ENCODE peak calls at places on chromosomes 1 and 21, in ten cellular contexts. S, A, V, J, W, M, G, Z, Y and P are unnamed samples.

GRCh38 chr1:203628185-203628996 is 1.8 kb downstream of the ATP2B4 start:
- DNase-seq in S (peak; percentile 30), A (no peak), V (no peak), J (peak; percentile 73), W (peak; percentile 45), M (no peak), G (no peak), Z (peak; percentile 43), Y (no peak), P (peak; percentile 75)

GRCh38 chr1:32377541-32378220 is 15.3 kb downstream of the TSSK3 start:
- DNase-seq in S (no peak), A (no peak), V (no peak), J (no peak), W (no peak), M (no peak), G (no peak), Z (no peak), Y (no peak), P (no peak)

GRCh38 chr1:41662061-41662655 is 177.7 kb upstream of the EDN2 start:
- DNase-seq in S (peak; percentile 65), A (peak; percentile 51), V (no peak), J (peak; percentile 72), W (no peak), M (peak; percentile 31), G (no peak), Z (peak; percentile 55), Y (peak; percentile 63), P (no peak)

GRCh38 chr21:45335761-45336534 is 48.3 kb upstream of the POFUT2 start:
- DNase-seq in S (peak; percentile 12), A (no peak), V (no peak), J (no peak), W (no peak), M (no peak), G (no peak), Z (no peak), Y (no peak), P (no peak)

GRCh38 chr1:24506706-24507422 is 4.2 kb downstream of the RCAN3 start:
- DNase-seq in S (no peak), A (no peak), V (no peak), J (no peak), W (no peak), M (no peak), G (no peak), Z (no peak), Y (no peak), P (no peak)

GRCh38 chr1:37484325-37485051 is 10.1 kb downstream of the ZC3H12A start:
- DNase-seq in S (no peak), A (no peak), V (no peak), J (no peak), W (no peak), M (peak; percentile 45), G (no peak), Z (no peak), Y (no peak), P (no peak)

GRCh38 chr1:29122987-29123870 is 474 bp downstream of the TMEM200B start:
- DNase-seq in S (peak; percentile 19), A (no peak), V (no peak), J (peak; percentile 23), W (no peak), M (no peak), G (no peak), Z (no peak), Y (no peak), P (no peak)

GRCh38 chr21:43922949-43923348 is 57.9 kb downstream of the AGPAT3 start:
- DNase-seq in S (no peak), A (no peak), V (no peak), J (no peak), W (no peak), M (no peak), G (no peak), Z (no peak), Y (no peak), P (no peak)

DNA sequence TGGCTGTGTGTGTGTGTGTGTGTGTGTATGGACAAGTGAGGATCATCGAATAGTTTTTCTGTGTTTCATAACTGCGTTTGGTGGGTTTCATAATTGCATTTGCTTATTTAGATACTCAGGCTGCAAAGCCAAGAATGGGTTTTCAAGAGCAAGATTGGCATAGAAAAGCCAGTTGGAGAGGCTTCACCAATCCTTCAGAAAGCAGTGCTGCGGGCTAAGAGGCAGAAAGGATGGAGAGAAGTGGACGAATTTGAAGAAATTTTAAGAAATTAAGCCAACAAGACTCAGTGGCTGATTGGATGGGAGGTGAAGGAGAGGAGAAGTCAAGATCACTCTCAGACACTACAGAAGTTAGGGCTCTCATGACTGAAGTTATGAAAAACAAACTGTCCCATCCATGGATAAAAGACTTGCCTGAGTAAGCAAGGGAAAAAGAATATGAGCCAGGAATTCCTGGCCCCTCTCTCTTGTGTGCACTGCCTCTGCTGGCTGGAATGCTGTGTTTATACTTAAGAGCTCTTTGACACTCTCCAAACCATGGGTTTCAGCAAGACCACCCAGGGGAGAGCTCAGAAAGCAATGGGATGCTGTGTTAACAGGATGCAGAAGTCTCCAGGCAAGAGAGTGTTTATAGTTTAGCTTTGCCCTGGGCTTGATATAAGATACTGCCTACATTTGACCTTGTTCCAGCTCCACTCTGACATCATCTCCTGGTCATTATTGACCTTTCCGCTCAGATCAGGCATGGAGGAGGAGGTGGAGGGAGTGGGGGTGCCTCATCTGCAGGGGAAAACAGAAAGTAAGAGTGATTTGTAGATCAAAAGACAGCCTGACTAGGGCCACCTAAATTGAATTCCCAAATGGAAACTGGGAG is 232.0 kb upstream of the PLXNA2 start:
- DNase-seq in S (no peak), A (no peak), V (no peak), J (peak; percentile 73), W (no peak), M (peak; percentile 5), G (no peak), Z (no peak), Y (no peak), P (peak; percentile 97)
- H3K27ac ChIP-seq in S (peak overlapping the region; percentile 45), A (no peak overlapping the region), V (no peak overlapping the region), J (no peak overlapping the region), W (no peak overlapping the region), M (no peak overlapping the region), G (peak overlapping the region; percentile 41), Z (no peak overlapping the region), Y (no peak overlapping the region), P (peak overlapping the region; percentile 51)

GRCh38 chr1:27485363-27485762 is 4.6 kb downstream of the WASF2 start:
- DNase-seq in S (no peak), A (no peak), V (no peak), J (no peak), W (no peak), M (no peak), G (no peak), Z (no peak), Y (no peak), P (no peak)

GRCh38 chr1:27483659-27484058 is 6.3 kb downstream of the WASF2 start:
- DNase-seq in S (no peak), A (no peak), V (no peak), J (no peak), W (no peak), M (no peak), G (no peak), Z (no peak), Y (no peak), P (no peak)

GRCh38 chr1:27476222-27476621 is 13.7 kb downstream of the WASF2 start:
- DNase-seq in S (no peak), A (no peak), V (no peak), J (no peak), W (no peak), M (no peak), G (no peak), Z (no peak), Y (no peak), P (no peak)

GRCh38 chr1:27478098-27478497 is 11.9 kb downstream of the WASF2 start:
- DNase-seq in S (no peak), A (no peak), V (no peak), J (no peak), W (no peak), M (no peak), G (no peak), Z (no peak), Y (no peak), P (no peak)

DNA sequence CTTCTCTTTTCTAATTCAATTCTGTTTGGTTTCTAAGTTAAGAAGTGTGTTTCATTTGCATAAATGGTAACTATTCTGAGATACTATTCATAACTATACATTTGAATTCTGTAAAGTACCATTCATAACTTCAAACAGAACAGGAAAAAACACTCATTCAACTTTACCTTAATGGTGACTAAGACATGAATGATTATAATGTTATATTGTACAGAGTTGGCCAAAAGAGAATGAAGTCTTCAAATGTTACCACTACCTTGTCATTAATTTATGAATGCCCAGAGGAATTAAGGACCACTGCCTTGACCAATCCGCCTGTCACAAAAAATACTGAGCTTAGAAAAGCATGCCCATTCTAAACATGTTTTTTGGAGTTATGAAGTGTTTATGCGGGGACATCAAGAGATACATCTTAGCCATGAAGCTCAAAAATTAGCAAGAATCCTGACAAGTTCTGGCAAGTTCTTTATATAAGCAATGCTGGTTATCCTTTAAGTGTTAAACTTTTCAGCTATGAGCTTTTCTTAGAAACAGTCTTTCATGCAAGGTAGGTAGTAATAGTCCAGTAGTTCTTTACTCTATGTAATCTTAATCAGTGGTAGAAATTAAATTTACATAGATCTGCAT is 7.9 kb downstream of the WASF2 start:
- DNase-seq in S (no peak), A (no peak), V (no peak), J (no peak), W (no peak), M (no peak), G (no peak), Z (no peak), Y (no peak), P (no peak)
- H3K27ac ChIP-seq in S (no peak overlapping the region), A (no peak overlapping the region), V (peak overlapping the region; percentile 51), J (no peak overlapping the region), W (no peak overlapping the region), M (no peak overlapping the region), G (no peak overlapping the region), Z (no peak overlapping the region), Y (no peak overlapping the region), P (no peak overlapping the region)

GRCh38 chr21:42540396-42540795 is 26.7 kb downstream of the SLC37A1 start:
- DNase-seq in S (no peak), A (no peak), V (no peak), J (no peak), W (no peak), M (no peak), G (no peak), Z (no peak), Y (no peak), P (no peak)

GRCh38 chr21:42539342-42539741 is 25.7 kb downstream of the SLC37A1 start:
- DNase-seq in S (no peak), A (no peak), V (no peak), J (no peak), W (no peak), M (no peak), G (no peak), Z (no peak), Y (no peak), P (no peak)

GRCh38 chr21:42538479-42539275 is 25.0 kb downstream of the SLC37A1 start:
- DNase-seq in S (no peak), A (no peak), V (no peak), J (no peak), W (no peak), M (no peak), G (no peak), Z (no peak), Y (no peak), P (no peak)

GRCh38 chr21:42541174-42541573 is 27.5 kb downstream of the SLC37A1 start:
- DNase-seq in S (no peak), A (no peak), V (no peak), J (no peak), W (no peak), M (no peak), G (no peak), Z (no peak), Y (no peak), P (no peak)

DNA sequence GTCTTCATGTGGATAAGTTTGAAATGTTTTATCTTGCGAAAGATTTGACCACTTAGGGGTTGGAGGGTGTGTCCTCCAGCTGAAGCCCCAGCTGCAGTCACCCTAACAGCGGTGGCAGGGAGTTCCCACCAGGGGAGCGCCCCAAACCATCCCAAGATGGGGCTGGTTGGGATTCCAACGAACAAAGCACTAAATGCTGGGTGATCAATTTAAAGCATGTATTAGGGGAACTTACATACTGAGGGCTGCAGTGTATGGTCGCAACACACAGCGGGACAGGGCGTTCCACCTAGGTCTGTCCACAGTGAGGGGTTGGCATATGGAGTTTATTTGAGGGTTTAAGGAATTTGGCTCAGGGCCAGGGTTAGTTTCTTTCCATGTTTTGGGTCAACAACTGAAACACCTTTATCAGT is 26.3 kb downstream of the SLC37A1 start:
- DNase-seq in S (no peak), A (no peak), V (no peak), J (no peak), W (no peak), M (no peak), G (no peak), Z (no peak), Y (no peak), P (no peak)
- H3K27ac ChIP-seq in S (no peak overlapping the region), A (no peak overlapping the region), V (no peak overlapping the region), J (no peak overlapping the region), W (no peak overlapping the region), M (no peak overlapping the region), G (no peak overlapping the region), Z (no peak overlapping the region), Y (no peak overlapping the region), P (no peak overlapping the region)

DNA sequence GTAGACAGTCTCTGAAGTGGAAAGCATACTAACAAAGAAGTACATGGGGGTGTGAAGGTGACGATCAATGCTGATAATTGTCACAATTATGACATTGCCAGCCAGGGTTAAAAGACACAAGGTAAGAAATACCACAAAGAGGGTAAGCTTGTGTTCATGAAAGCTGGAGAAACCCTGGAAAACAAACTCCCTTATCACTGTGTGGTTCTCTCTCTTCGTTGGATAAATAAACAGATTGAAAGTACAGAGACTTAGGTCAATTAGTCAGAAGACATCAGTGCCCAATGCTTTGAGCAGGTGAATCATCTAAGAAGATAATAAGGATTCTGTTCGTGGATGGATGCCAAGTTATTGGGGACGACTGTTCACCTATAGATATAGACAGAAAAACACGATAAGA is 22.4 kb upstream of the FCER1A start:
- DNase-seq in S (no peak), A (no peak), V (no peak), J (no peak), W (no peak), M (peak; percentile 28), G (no peak), Z (no peak), Y (no peak), P (no peak)
- H3K27ac ChIP-seq in S (no peak overlapping the region), A (no peak overlapping the region), V (no peak overlapping the region), J (no peak overlapping the region), W (no peak overlapping the region), M (peak overlapping the region; percentile 74), G (no peak overlapping the region), Z (no peak overlapping the region), Y (no peak overlapping the region), P (no peak overlapping the region)